ENCODE peak calls at places on chromosomes 5 and 9, in nine cellular contexts. Q is GM23248; A is activated T-cell treated with anti-CD3 and anti-CD28 coated beads, Interleukin-2, amount 50 U/mL, for 1 hour; K is activated naive CD4-positive, alpha-beta T cell; X is D341Med; R is lung; V is mammary epithelial cell; C is DMS53; G is RCC 7860. J is an unnamed sample.

GRCh38 chr5:153460421-153460820 is 30.0 kb upstream of the GRIA1 start:
- DNase-seq in R (no peak), X (no peak), C (no peak), V (no peak), Q (peak; percentile 60), G (no peak), A (no peak), K (no peak), J (no peak)

GRCh38 chr5:171365351-171365750 is 22.3 kb upstream of the NPM1 start:
- DNase-seq in R (no peak), X (no peak), G (no peak), V (no peak), K (no peak), C (no peak), A (no peak), Q (peak; percentile 20), J (no peak)

GRCh38 chr9:135166566-135166965 is 79.1 kb downstream of the OLFM1 start:
- DNase-seq in R (no peak), K (no peak), G (no peak), Q (no peak), A (no peak), C (no peak), V (no peak), X (no peak), J (no peak)

GRCh38 chr5:93208156-93208895 is 372.7 kb downstream of the NR2F1-AS1 start:
- DNase-seq in A (no peak), C (no peak), V (no peak), G (no peak), R (no peak), Q (peak; percentile 20), K (no peak), X (no peak), J (no peak)

GRCh38 chr9:134384811-134385479 is 58.7 kb downstream of the RXRA start:
- DNase-seq in V (no peak), X (no peak), A (no peak), G (no peak), K (no peak), Q (peak; percentile 53), C (no peak), R (no peak), J (no peak)

GRCh38 chr9:38066167-38066906 is 2.7 kb downstream of the SHB start:
- DNase-seq in A (no peak), C (peak; percentile 50), K (no peak), Q (peak; percentile 36), V (peak; percentile 52), G (peak; percentile 21), X (no peak), R (no peak), J (no peak)

GRCh38 chr9:73575661-73576060 is 424.0 kb downstream of the ANXA1 start:
- DNase-seq in Q (no peak), X (no peak), K (no peak), G (no peak), R (no peak), C (no peak), A (no peak), V (no peak), J (no peak)

GRCh38 chr9:28014212-28014611 is 440.9 kb upstream of the C9orf72 start:
- DNase-seq in Q (no peak), R (no peak), G (no peak), K (no peak), V (no peak), A (no peak), X (no peak), C (no peak), J (no peak)

GRCh38 chr5:145198871-145199270 is 636.3 kb downstream of the PRELID2 start:
- DNase-seq in K (no peak), X (no peak), R (no peak), A (no peak), Q (no peak), G (no peak), V (no peak), C (no peak), J (no peak)

GRCh38 chr9:19939890-19940289 is 151.1 kb upstream of the SLC24A2 start:
- DNase-seq in C (no peak), X (no peak), K (no peak), A (no peak), G (no peak), R (no peak), Q (no peak), V (no peak), J (no peak)

GRCh38 chr9:10697044-10697443 is 84.2 kb upstream of the PTPRD start:
- DNase-seq in V (no peak), K (no peak), R (no peak), G (no peak), C (no peak), X (no peak), Q (no peak), A (no peak), J (no peak)

GRCh38 chr9:76092572-76092971 is 202.1 kb downstream of the PCSK5 start:
- DNase-seq in C (no peak), X (no peak), A (no peak), K (no peak), V (no peak), G (no peak), Q (no peak), R (no peak), J (no peak)

GRCh38 chr5:2867373-2867933 is 116.0 kb upstream of the IRX2 start:
- DNase-seq in K (no peak), R (no peak), G (no peak), V (no peak), Q (no peak), C (no peak), X (no peak), A (no peak), J (no peak)

GRCh38 chr5:72507360-72508238 is at the start of gene ZNF366:
- DNase-seq in V (no peak), A (no peak), X (no peak), K (no peak), C (no peak), R (no peak), Q (no peak), G (no peak), J (no peak)

GRCh38 chr5:171437286-171437821 is 17.9 kb downstream of the FGF18 start:
- DNase-seq in R (no peak), X (no peak), Q (no peak), A (no peak), K (no peak), C (peak; percentile 76), G (no peak), V (no peak), J (no peak)

GRCh38 chr9:16708638-16709435 is 161.6 kb downstream of the BNC2 start:
- DNase-seq in G (peak; percentile 32), A (no peak), Q (no peak), V (no peak), R (no peak), K (no peak), X (no peak), C (no peak), J (no peak)

GRCh38 chr5:168443533-168443932 is 42.7 kb upstream of the RARS1 start:
- DNase-seq in R (no peak), G (no peak), X (no peak), K (no peak), C (no peak), V (no peak), Q (no peak), A (no peak), J (no peak)

GRCh38 chr9:94725293-94725692 is 1.2 kb upstream of the AOPEP start:
- DNase-seq in A (no peak), C (no peak), X (no peak), R (no peak), G (no peak), V (no peak), Q (no peak), K (no peak), J (no peak)

GRCh38 chr5:100421360-100421759 is 113.8 kb upstream of the FAM174A start:
- DNase-seq in K (no peak), V (no peak), G (no peak), A (no peak), X (no peak), Q (no peak), R (no peak), C (no peak), J (no peak)

GRCh38 chr5:51386916-51387853 is 3.9 kb downstream of the ISL1 start:
- DNase-seq in R (no peak), K (no peak), Q (no peak), V (no peak), A (no peak), X (no peak), C (peak; percentile 53), G (no peak), J (no peak)

GRCh38 chr5:84642324-84642723 is 257.6 kb upstream of the EDIL3 start:
- DNase-seq in V (no peak), R (no peak), Q (no peak), G (no peak), X (no peak), K (no peak), A (no peak), C (no peak), J (no peak)

GRCh38 chr5:14397717-14398116 is 183.9 kb upstream of the OTULINL start:
- DNase-seq in V (peak; percentile 33), G (peak; percentile 81), Q (peak; percentile 79), R (no peak), C (no peak), A (no peak), K (no peak), X (no peak), J (no peak)

GRCh38 chr9:87445646-87446045 is 52.0 kb upstream of the DAPK1 start:
- DNase-seq in A (no peak), K (no peak), V (no peak), C (peak; percentile 49), R (peak; percentile 60), X (no peak), Q (peak; percentile 39), G (no peak), J (no peak)

GRCh38 chr9:85949591-85950335 is 8.8 kb downstream of the NAA35 start:
- DNase-seq in G (no peak), A (no peak), V (no peak), R (no peak), X (no peak), C (no peak), K (no peak), Q (peak; percentile 23), J (no peak)

GRCh38 chr9:128903871-128904371 is 16.9 kb upstream of the PHYHD1 start:
- DNase-seq in K (no peak), V (no peak), A (no peak), Q (peak; percentile 39), R (no peak), C (no peak), X (no peak), G (no peak), J (no peak)

GRCh38 chr9:80707120-80707519 is 982.2 kb downstream of the TLE1 start:
- DNase-seq in C (peak; percentile 26), V (peak; percentile 87), R (no peak), K (no peak), Q (no peak), G (peak; percentile 53), A (no peak), X (no peak), J (no peak)

GRCh38 chr5:77322406-77322805 is 111.9 kb downstream of the PDE8B start:
- DNase-seq in C (no peak), X (no peak), G (no peak), K (no peak), Q (no peak), A (no peak), V (no peak), R (no peak), J (no peak)

GRCh38 chr9:137109250-137110146 is 5.0 kb downstream of the DPP7 start:
- DNase-seq in X (peak; percentile 30), K (no peak), V (no peak), G (no peak), Q (no peak), C (no peak), A (no peak), R (no peak), J (no peak)

J was measured in activated T-helper 9 cell treated with anti-CD3 and anti-CD28 coated beads, Interleukin-2, amount 50 U/mL, for 16 hours.